ENCODE peak calls at places on chromosomes 1 and 21, in six cellular contexts. P, S, I, H, T and D are unnamed samples.

GRCh38 chr1:100482167-100482566 is 55.8 kb upstream of the GPR88 start:
- DNase-seq in P (no peak), S (no peak), I (no peak), H (no peak), T (no peak), D (no peak)

GRCh38 chr1:114901739-114902255 is 47.1 kb downstream of the SYCP1 start:
- DNase-seq in P (no peak), S (no peak), I (no peak), H (no peak), T (no peak), D (no peak)

GRCh38 chr1:16076003-16076870 is 2.8 kb upstream of the FAM131C start:
- DNase-seq in P (no peak), S (no peak), I (peak; percentile 90), H (no peak), T (peak; percentile 93), D (peak; percentile 97)

GRCh38 chr1:38268226-38268625 is 221.6 kb upstream of the POU3F1 start:
- DNase-seq in P (no peak), S (no peak), I (no peak), H (no peak), T (no peak), D (no peak)

GRCh38 chr1:8239039-8239305 is 78.9 kb upstream of the SLC45A1 start:
- DNase-seq in P (peak; percentile 60), S (no peak), I (peak; percentile 78), H (peak; percentile 57), T (peak; percentile 76), D (peak; percentile 76)

GRCh38 chr1:235513495-235514366 is 9.5 kb upstream of the B3GALNT2 start:
- DNase-seq in P (peak; percentile 24), S (no peak), I (peak; percentile 74), H (no peak), T (peak; percentile 81), D (peak; percentile 67)

GRCh38 chr1:58948671-58949070 is 164.8 kb upstream of the JUN start:
- DNase-seq in P (no peak), S (no peak), I (no peak), H (no peak), T (no peak), D (no peak)

GRCh38 chr21:33380483-33380998 is 22.7 kb upstream of the IFNGR2 start:
- DNase-seq in P (peak; percentile 73), S (peak; percentile 41), I (peak; percentile 95), H (peak; percentile 92), T (peak; percentile 92), D (peak; percentile 97)

GRCh38 chr1:76802094-76802493 is 65.2 kb upstream of the ST6GALNAC5 start:
- DNase-seq in P (no peak), S (no peak), I (no peak), H (no peak), T (no peak), D (no peak)

GRCh38 chr1:201885531-201886075 is 3.1 kb upstream of the SHISA4 start:
- DNase-seq in P (no peak), S (no peak), I (peak; percentile 39), H (no peak), T (peak; percentile 44), D (peak; percentile 89)

GRCh38 chr1:216034506-216034905 is 388.7 kb downstream of the USH2A start:
- DNase-seq in P (no peak), S (peak; percentile 19), I (no peak), H (no peak), T (no peak), D (no peak)

GRCh38 chr1:9271268-9271667 is 21.4 kb upstream of the SPSB1 start:
- DNase-seq in P (no peak), S (no peak), I (no peak), H (no peak), T (no peak), D (no peak)

GRCh38 chr1:30867537-30867936 is 41.0 kb downstream of the SDC3 start:
- DNase-seq in P (no peak), S (no peak), I (no peak), H (no peak), T (no peak), D (no peak)

GRCh38 chr1:54290443-54291184 is 90.6 kb downstream of the MRPL37 start:
- DNase-seq in P (peak; percentile 45), S (no peak), I (peak; percentile 15), H (no peak), T (peak; percentile 62), D (no peak)

GRCh38 chr1:54287176-54287650 is 87.2 kb downstream of the MRPL37 start:
- DNase-seq in P (peak; percentile 80), S (no peak), I (peak; percentile 45), H (peak; percentile 72), T (peak; percentile 68), D (peak; percentile 77)

GRCh38 chr1:54287821-54288220 is 87.9 kb downstream of the MRPL37 start:
- DNase-seq in P (no peak), S (no peak), I (no peak), H (no peak), T (no peak), D (peak; percentile 40)

GRCh38 chr1:54289939-54290233 is 89.9 kb downstream of the MRPL37 start:
- DNase-seq in P (no peak), S (no peak), I (no peak), H (no peak), T (no peak), D (no peak)

GRCh38 chr1:54289061-54289938 is 89.3 kb downstream of the MRPL37 start:
- DNase-seq in P (no peak), S (no peak), I (no peak), H (no peak), T (no peak), D (no peak)
- H3K27ac ChIP-seq in P (no peak overlapping the region), S (no peak overlapping the region), I (no peak overlapping the region), H (no peak overlapping the region), T (no peak overlapping the region), D (no peak overlapping the region)

GRCh38 chr1:17558954-17559617 is 19.6 kb downstream of the ARHGEF10L start:
- DNase-seq in P (peak; percentile 44), S (no peak), I (no peak), H (no peak), T (no peak), D (no peak)
- TF ChIP-seq CTCF in P (no peak), S (no peak), I (no peak), H (no peak), T (no peak), D (no peak)

GRCh38 chr1:155005076-155005971 is 2.7 kb downstream of the ZBTB7B start:
- DNase-seq in P (peak; percentile 87), S (no peak), I (peak; percentile 79), H (peak; percentile 82), T (peak; percentile 37), D (peak; percentile 91)
- H3K27ac ChIP-seq in P (peak overlapping the region; percentile 100), S (no peak overlapping the region), I (peak overlapping the region; percentile 98), H (peak overlapping the region; percentile 89), T (no peak overlapping the region), D (peak overlapping the region; percentile 80)

DNA sequence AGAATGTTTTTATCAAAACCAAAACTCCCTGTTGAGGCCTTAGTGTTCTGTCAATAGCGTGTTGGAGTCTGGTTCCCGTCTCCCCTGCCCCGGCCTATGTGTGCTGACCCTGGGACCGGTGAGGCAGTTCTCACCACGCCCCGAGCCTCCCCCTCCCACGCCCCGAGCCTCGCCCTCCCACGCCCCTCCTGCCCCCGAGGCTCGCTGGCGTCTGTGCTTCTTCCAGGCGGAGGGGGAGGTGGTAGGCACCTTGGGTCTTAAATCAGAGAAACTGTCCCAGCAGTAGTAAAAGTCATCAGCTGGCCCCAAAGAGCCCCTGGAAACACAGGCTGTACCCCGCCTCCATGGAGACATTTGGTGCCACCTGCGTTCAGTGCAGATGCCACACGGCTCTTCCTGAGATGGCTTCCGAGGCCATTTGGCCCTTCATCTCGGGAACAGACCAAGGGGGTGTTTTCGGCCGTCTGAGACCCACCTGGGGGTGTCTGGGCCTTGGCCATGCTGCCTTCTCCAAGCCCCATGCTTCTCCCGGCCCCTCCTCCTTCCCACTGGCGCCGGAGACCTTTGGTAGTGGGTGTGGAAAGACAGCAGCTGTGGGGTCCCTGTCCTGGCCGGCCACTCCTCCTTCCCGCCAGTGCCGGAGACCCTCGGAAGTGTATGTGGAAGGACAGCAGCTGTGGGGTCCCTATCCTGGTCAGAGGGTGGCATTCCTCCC is 44.7 kb downstream of the SKI start:
- DNase-seq in P (no peak), S (no peak), I (no peak), H (no peak), T (no peak), D (no peak)
- TF ChIP-seq CTCF in P (no peak), S (no peak), I (no peak), H (no peak), T (no peak), D (no peak)

GRCh38 chr1:246782120-246782900 is 58.1 kb downstream of the SCCPDH start:
- DNase-seq in P (no peak), S (no peak), I (no peak), H (no peak), T (peak; percentile 93), D (no peak)
- H3K27ac ChIP-seq in P (no peak overlapping the region), S (no peak overlapping the region), I (no peak overlapping the region), H (no peak overlapping the region), T (peak overlapping the region; percentile 47), D (no peak overlapping the region)